ENCODE peak calls at places on chromosome 22, in nine cellular contexts. L is endothelial cell of umbilical vein, O is esophagus muscularis mucosa, F is stomach, J is SK-N-SH, Z is HCT116, Q is breast epithelium, G is prostate gland, Y is HL-60. E is an unnamed sample.
A peak's percentile ranks its signal among the peaks of the same experiment; 100 is the strongest.

GRCh38 chr22:36838119-36839030 is 21.5 kb upstream of the PVALB start:
- DNase-seq in J (no peak), F (no peak), O (no peak), Q (no peak), Y (no peak), G (no peak), Z (no peak), L (no peak), E (no peak)

GRCh38 chr22:19663821-19664325 is 50.4 kb upstream of the SEPTIN5 start:
- DNase-seq in Z (no peak), O (no peak), L (peak; percentile 70), J (peak; percentile 85), Q (no peak), F (no peak), Y (no peak), G (no peak), E (no peak)

GRCh38 chr22:28414017-28414416 is 265.6 kb downstream of the TTC28 start:
- DNase-seq in J (no peak), L (peak; percentile 63), G (no peak), Q (no peak), F (no peak), Z (no peak), O (no peak), Y (no peak), E (no peak)

GRCh38 chr22:44191036-44191454 is 10.3 kb downstream of the PARVG start:
- DNase-seq in L (no peak), Q (no peak), Y (no peak), J (no peak), O (no peak), F (no peak), Z (no peak), G (no peak), E (no peak)

GRCh38 chr22:23068096-23068831 is 2.1 kb upstream of the GNAZ start:
- DNase-seq in Z (no peak), Q (peak; percentile 39), O (no peak), G (no peak), Y (no peak), L (no peak), F (peak; percentile 22), J (no peak), E (peak; percentile 58)

GRCh38 chr22:48957311-48957986 is 870.2 kb downstream of the BRD1 start:
- DNase-seq in F (peak; percentile 24), Z (no peak), O (peak; percentile 82), G (peak; percentile 2), L (no peak), Q (no peak), J (no peak), Y (no peak), E (peak; percentile 66)

GRCh38 chr22:42080287-42080686 is 787 bp downstream of the SMDT1 start:
- DNase-seq in J (peak; percentile 44), Z (no peak), L (peak; percentile 68), Q (no peak), O (no peak), G (peak; percentile 52), Y (no peak), F (peak; percentile 55), E (peak; percentile 82)

GRCh38 chr22:25101986-25102385 is 97.7 kb upstream of the CRYBB3 start:
- DNase-seq in Z (no peak), L (no peak), Q (no peak), O (no peak), G (no peak), J (no peak), F (no peak), Y (no peak), E (no peak)

GRCh38 chr22:28810839-28811491 is 10.6 kb upstream of the XBP1 start:
- DNase-seq in O (no peak), Z (no peak), J (no peak), G (no peak), Y (peak; percentile 76), L (peak; percentile 88), F (no peak), Q (no peak), E (peak; percentile 66)

GRCh38 chr22:37326726-37327125 is 44.4 kb downstream of the CYTH4 start:
- DNase-seq in L (no peak), F (peak; percentile 90), J (no peak), Y (no peak), Q (no peak), Z (no peak), O (no peak), G (peak; percentile 64), E (no peak)

GRCh38 chr22:25012743-25013142 is 60.2 kb downstream of the KIAA1671 start:
- DNase-seq in Y (no peak), G (no peak), J (no peak), O (no peak), Z (no peak), F (no peak), Q (no peak), L (no peak), E (no peak)

GRCh38 chr22:41263704-41264103 is 22.3 kb downstream of the RANGAP1 start:
- DNase-seq in G (no peak), J (no peak), F (no peak), Q (no peak), O (no peak), Y (no peak), Z (no peak), L (no peak), E (no peak)

DNA sequence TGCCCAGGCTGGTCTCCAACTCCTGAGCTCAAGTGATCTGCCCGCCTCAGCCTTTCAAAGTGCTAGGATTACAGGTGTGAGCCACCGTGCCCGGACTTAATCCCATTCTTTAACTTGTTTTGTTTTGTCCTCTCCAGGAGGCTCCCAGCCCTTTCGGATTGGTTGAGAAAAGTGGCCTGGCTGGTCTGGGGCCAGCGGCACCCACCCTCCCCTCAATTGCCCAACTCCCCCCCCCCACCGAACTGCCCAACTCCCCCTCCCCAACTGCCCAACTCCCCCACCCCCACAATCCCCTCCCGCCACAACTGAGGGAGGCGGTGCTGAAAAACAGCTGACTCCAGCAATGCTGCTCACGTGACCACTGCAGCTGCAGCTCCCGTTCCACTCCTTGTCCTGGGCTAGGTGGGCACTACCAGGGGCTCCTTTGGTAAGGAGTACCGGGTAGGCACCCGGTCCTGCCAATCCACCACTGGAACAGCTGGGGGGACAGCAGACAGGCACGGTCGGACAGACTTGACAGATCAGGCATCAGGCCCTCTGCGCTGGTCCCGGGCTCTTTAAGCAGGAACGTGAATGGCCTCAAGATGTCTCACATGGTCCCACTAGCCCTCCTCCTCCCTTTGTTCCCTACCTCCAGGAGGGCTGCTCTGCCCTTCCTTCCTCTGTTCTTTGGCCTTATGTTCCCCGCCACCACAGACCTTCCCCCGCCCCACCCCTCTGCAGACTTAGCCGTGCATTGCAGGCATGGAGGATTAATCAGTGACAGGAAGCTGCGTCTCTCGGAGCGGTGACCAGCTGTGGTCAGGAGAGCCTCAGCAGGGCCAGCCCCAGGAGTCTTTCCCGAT is at the start of gene TCN2:
- DNase-seq in Q (peak; percentile 67), F (peak; percentile 74), J (peak; percentile 80), O (peak; percentile 96), Y (peak; percentile 71), Z (no peak), L (peak; percentile 83), G (peak; percentile 79), E (peak; percentile 88)
- TF ChIP-seq POLR2AphosphoS5 in Q (peak; percentile 10), F (peak; percentile 55), J (peak; percentile 40), O (peak; percentile 56), Y (no peak), Z (peak; percentile 14), L (peak; percentile 76), G (peak; percentile 67), E (peak; percentile 56)

GRCh38 chr22:30245181-30245984 is 1.2 kb downstream of the LIF start:
- DNase-seq in J (no peak), F (no peak), Z (no peak), O (no peak), Q (no peak), G (no peak), Y (no peak), L (no peak), E (no peak)
- TF ChIP-seq POLR2AphosphoS5 in J (no peak), F (no peak), Z (peak; percentile 4), O (no peak), Q (no peak), G (no peak), Y (no peak), L (no peak), E (no peak)

GRCh38 chr22:26134654-26135330 is 34.5 kb upstream of the SEZ6L start:
- DNase-seq in Q (no peak), J (no peak), L (no peak), Z (peak; percentile 6), F (no peak), O (peak; percentile 62), Y (no peak), G (no peak), E (no peak)

GRCh38 chr22:26127126-26127525 is 42.1 kb upstream of the SEZ6L start:
- DNase-seq in F (no peak), Q (no peak), Z (no peak), L (no peak), J (no peak), Y (no peak), G (no peak), O (peak; percentile 78), E (no peak)

DNA sequence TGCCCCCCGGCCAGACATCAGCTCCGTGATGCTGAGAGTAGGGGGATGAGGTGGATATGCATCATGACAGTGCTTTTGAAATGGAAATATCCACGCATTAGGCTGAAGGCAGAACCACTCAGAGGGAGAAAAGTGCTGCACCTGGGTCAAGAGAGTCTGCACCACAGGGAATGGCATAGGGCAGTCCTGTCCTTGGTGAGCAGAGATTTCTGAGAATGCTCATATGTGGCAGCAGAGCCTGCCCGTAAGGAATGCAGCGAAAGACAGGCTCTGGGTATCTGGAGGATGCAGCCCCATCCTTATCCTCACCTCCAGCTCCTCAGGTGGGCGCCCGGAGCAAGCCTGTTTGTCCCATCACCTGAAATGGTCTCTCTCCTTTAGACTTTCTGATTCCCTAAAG is 37.5 kb upstream of the SEZ6L start:
- DNase-seq in J (no peak), G (no peak), Z (no peak), Q (no peak), Y (no peak), L (no peak), F (no peak), O (peak; percentile 84), E (no peak)
- TF ChIP-seq POLR2AphosphoS5 in J (no peak), G (no peak), Z (no peak), Q (no peak), Y (no peak), L (no peak), F (no peak), O (no peak), E (no peak)

GRCh38 chr22:31090217-31091085 is 9.3 kb downstream of the SMTN start:
- DNase-seq in G (no peak), L (no peak), F (no peak), Q (no peak), J (peak; percentile 24), O (no peak), Y (no peak), Z (no peak), E (no peak)

GRCh38 chr22:31092161-31092560 is 11.0 kb downstream of the SMTN start:
- DNase-seq in L (no peak), Q (no peak), G (no peak), F (no peak), Y (no peak), Z (no peak), J (peak; percentile 15), O (no peak), E (no peak)

GRCh38 chr22:31093090-31093850 is 12.2 kb downstream of the SMTN start:
- DNase-seq in Y (no peak), F (peak; percentile 77), Q (no peak), O (no peak), Z (no peak), L (no peak), G (no peak), J (peak; percentile 31), E (no peak)

GRCh38 chr22:31089101-31090100 is 8.3 kb downstream of the SMTN start:
- DNase-seq in F (peak; percentile 54), Y (no peak), J (peak; percentile 90), Z (no peak), L (peak; percentile 34), O (peak; percentile 94), G (no peak), Q (no peak), E (peak; percentile 87)

GRCh38 chr22:31091106-31091975 is 10.2 kb downstream of the SMTN start:
- DNase-seq in O (no peak), Y (no peak), L (no peak), J (peak; percentile 11), Q (no peak), F (no peak), G (no peak), Z (no peak), E (no peak)
- TF ChIP-seq POLR2AphosphoS5 in O (peak; percentile 86), Y (no peak), L (no peak), J (no peak), Q (no peak), F (peak; percentile 3), G (peak; percentile 40), Z (no peak), E (no peak)

E was measured in spleen.